ENCODE peak calls at places on chromosomes 11 and 22, in nine cellular contexts. B is AG04450; D is neural crest cell; F is NB4; Q is AG10803; H is KG1; Y is activated CD4-positive, alpha-beta T cell treated with anti-CD3 and anti-CD28 coated beads, Interleukin-2, amount 50 U/mL, for 1 hour; Z is mesenteric fat pad; O is naive thymus-derived CD4-positive, alpha-beta T cell. K is an unnamed sample.

GRCh38 chr22:30870451-30871345 is 97.9 kb downstream of the MORC2 start:
- DNase-seq in O (no peak), Z (peak), Y (no peak), D (no peak), H (no peak), F (no peak), Q (no peak), B (no peak), K (peak)

GRCh38 chr11:125603207-125603606 is 10.6 kb downstream of the STT3A start:
- DNase-seq in Y (no peak), H (no peak), O (no peak), Z (no peak), F (no peak), Q (no peak), B (no peak), D (no peak), K (no peak)

GRCh38 chr11:78926633-78927347 is 352.1 kb upstream of the NARS2 start:
- DNase-seq in Z (no peak), Y (no peak), Q (peak), D (no peak), F (no peak), B (peak), O (no peak), H (no peak), K (no peak)

GRCh38 chr11:92854952-92855351 is 114.5 kb upstream of the MTNR1B start:
- DNase-seq in Y (no peak), F (no peak), Z (no peak), Q (no peak), O (no peak), H (no peak), D (no peak), B (no peak), K (no peak)

GRCh38 chr11:117743121-117743815 is 53.7 kb downstream of the DSCAML1 start:
- DNase-seq in H (no peak), Q (no peak), Y (no peak), Z (no peak), O (no peak), F (no peak), D (no peak), B (no peak), K (no peak)

GRCh38 chr22:25202290-25202921 is 2.7 kb downstream of the CRYBB3 start:
- DNase-seq in B (peak), Z (no peak), F (peak), O (peak), Y (peak), D (peak), Q (peak), H (no peak), K (no peak)

GRCh38 chr11:16713594-16713993 is 24.9 kb upstream of the C11orf58 start:
- DNase-seq in Y (no peak), Z (no peak), F (no peak), Q (no peak), D (no peak), O (no peak), H (no peak), B (no peak), K (no peak)

GRCh38 chr11:67639438-67639859 is at the start of gene TBX10:
- DNase-seq in H (no peak), O (no peak), B (no peak), Y (no peak), F (no peak), D (no peak), Q (no peak), Z (no peak), K (no peak)

GRCh38 chr22:44225091-44225689 is 44.5 kb downstream of the PARVG start:
- DNase-seq in B (no peak), Q (no peak), D (no peak), Z (peak), O (no peak), Y (no peak), H (no peak), F (no peak), K (no peak)

GRCh38 chr11:133711545-133711944 is 133.8 kb downstream of the SPATA19 start:
- DNase-seq in O (no peak), D (no peak), B (no peak), Z (no peak), Q (no peak), H (no peak), F (no peak), Y (no peak), K (no peak)

GRCh38 chr11:25317221-25317620 is 820.4 kb downstream of the LUZP2 start:
- DNase-seq in O (no peak), D (no peak), F (no peak), H (no peak), Q (no peak), Y (no peak), Z (no peak), B (no peak), K (no peak)

GRCh38 chr11:122678406-122678805 is 22.9 kb downstream of the UBASH3B start:
- DNase-seq in D (no peak), Z (no peak), O (no peak), H (no peak), B (no peak), F (no peak), Y (no peak), Q (no peak), K (no peak)

GRCh38 chr11:126842038-126842437 is 158.5 kb downstream of the KIRREL3 start:
- DNase-seq in B (no peak), Q (no peak), Y (no peak), F (no peak), O (no peak), H (no peak), Z (no peak), D (no peak), K (no peak)

GRCh38 chr11:7353100-7353499 is 101.4 kb downstream of the SYT9 start:
- DNase-seq in Y (no peak), B (no peak), D (peak), O (no peak), F (peak), Z (no peak), H (peak), Q (peak), K (no peak)

GRCh38 chr22:23248583-23248982 is 68.3 kb downstream of the BCR start:
- DNase-seq in B (no peak), D (no peak), H (no peak), F (no peak), Q (peak), O (no peak), Y (no peak), Z (no peak), K (no peak)

GRCh38 chr11:62146476-62147200 is 22.8 kb downstream of the INCENP start:
- DNase-seq in D (no peak), B (no peak), Q (no peak), F (no peak), O (no peak), Z (peak), Y (no peak), H (no peak), K (peak)

GRCh38 chr11:2793781-2794418 is 91.7 kb downstream of the CDKN1C start:
- DNase-seq in Q (no peak), Y (no peak), F (no peak), D (no peak), O (no peak), B (no peak), H (no peak), Z (no peak), K (peak)

GRCh38 chr22:40819741-40820140 is 595 bp upstream of the SLC25A17 start:
- DNase-seq in Z (no peak), D (no peak), Q (peak), B (no peak), H (no peak), F (peak), O (no peak), Y (no peak), K (no peak)

GRCh38 chr11:85431319-85431718 is 195.8 kb downstream of the DLG2 start:
- DNase-seq in Y (no peak), Z (no peak), Q (no peak), F (no peak), O (no peak), D (no peak), H (no peak), B (no peak), K (peak)

GRCh38 chr11:65290448-65291165 is 24.1 kb upstream of the CDC42EP2 start:
- DNase-seq in O (no peak), D (no peak), Q (peak), H (no peak), Y (no peak), Z (no peak), B (peak), F (peak), K (peak)

GRCh38 chr11:8086571-8086970 is 5.6 kb downstream of the TUB start:
- DNase-seq in Z (no peak), F (no peak), O (no peak), B (no peak), D (no peak), Q (no peak), H (no peak), Y (no peak), K (no peak)

GRCh38 chr22:36745301-36745995 is 30.5 kb downstream of the IFT27 start:
- DNase-seq in Q (no peak), Y (no peak), F (no peak), Z (no peak), H (no peak), O (no peak), D (no peak), B (no peak), K (peak)

GRCh38 chr11:67053896-67054850 is 2.5 kb upstream of the RHOD start:
- DNase-seq in F (peak), Z (no peak), H (peak), O (peak), B (no peak), D (peak), Q (peak), Y (peak), K (no peak)

GRCh38 chr11:111761056-111761455 is 5.1 kb downstream of the PPP2R1B start:
- DNase-seq in Z (no peak), Q (no peak), Y (no peak), B (no peak), F (no peak), O (no peak), D (no peak), H (no peak), K (no peak)

GRCh38 chr11:46369458-46370152 is 11.9 kb upstream of the MDK start:
- DNase-seq in Z (no peak), H (no peak), O (peak), Y (peak), B (peak), Q (peak), D (peak), F (peak), K (no peak)

GRCh38 chr11:16840951-16841350 is 102.5 kb downstream of the C11orf58 start:
- DNase-seq in D (no peak), B (no peak), O (no peak), Q (no peak), Z (no peak), Y (no peak), F (no peak), H (no peak), K (no peak)

GRCh38 chr11:128411149-128411548 is 176.2 kb downstream of the ETS1 start:
- DNase-seq in O (no peak), F (no peak), B (no peak), H (no peak), Y (no peak), D (no peak), Z (no peak), Q (no peak), K (no peak)

GRCh38 chr22:20981787-20982562 is at the start of gene LZTR1:
- DNase-seq in D (peak), O (peak), Z (peak), B (peak), F (peak), H (peak), Y (peak), Q (peak), K (peak)

GRCh38 chr11:113447621-113448310 is 27.4 kb downstream of the DRD2 start:
- DNase-seq in O (no peak), Z (no peak), F (peak), H (no peak), B (no peak), D (no peak), Y (no peak), Q (peak), K (no peak)

GRCh38 chr11:108142304-108142703 is 20.9 kb downstream of the ACAT1 start:
- DNase-seq in Q (no peak), H (no peak), F (no peak), D (no peak), O (no peak), B (no peak), Y (no peak), Z (no peak), K (no peak)

GRCh38 chr11:76939219-76939631 is 78.5 kb downstream of the ACER3 start:
- DNase-seq in Y (no peak), H (no peak), Q (peak), B (no peak), D (no peak), Z (no peak), F (no peak), O (no peak), K (no peak)

GRCh38 chr22:39943366-39943765 is 16.8 kb upstream of the TMA7B start:
- DNase-seq in H (no peak), Q (no peak), D (no peak), O (no peak), B (no peak), Y (peak), Z (no peak), F (no peak), K (no peak)

GRCh38 chr22:19045094-19045493 is 77.1 kb downstream of the DGCR2 start:
- DNase-seq in Y (no peak), Q (no peak), D (no peak), B (no peak), O (no peak), Z (no peak), F (no peak), H (no peak), K (no peak)

GRCh38 chr11:134363592-134363991 is 31.8 kb downstream of the GLB1L2 start:
- DNase-seq in F (no peak), H (no peak), B (no peak), D (no peak), Z (no peak), Y (no peak), O (no peak), Q (no peak), K (peak)

GRCh38 chr22:49201046-49201970 is 626.4 kb downstream of the BRD1 start:
- DNase-seq in Z (peak), F (no peak), B (no peak), O (no peak), Q (no peak), Y (no peak), D (no peak), H (no peak), K (peak)

GRCh38 chr22:19705181-19705934 is 8.9 kb upstream of the SEPTIN5 start:
- DNase-seq in H (no peak), O (no peak), Q (no peak), Z (peak), F (no peak), D (no peak), Y (no peak), B (no peak), K (no peak)

GRCh38 chr22:47165338-47165931 is 403.0 kb downstream of the TBC1D22A start:
- DNase-seq in B (no peak), O (no peak), D (no peak), Z (peak), F (no peak), H (no peak), Y (no peak), Q (no peak), K (peak)

GRCh38 chr22:17867160-17867785 is 93.0 kb upstream of the BID start:
- DNase-seq in B (no peak), Q (no peak), D (no peak), Y (no peak), Z (no peak), O (no peak), H (no peak), F (peak), K (no peak)

GRCh38 chr22:30946354-30946753 is 22.2 kb downstream of the MORC2 start:
- DNase-seq in Q (no peak), Z (no peak), F (no peak), Y (no peak), B (no peak), H (no peak), D (no peak), O (no peak), K (no peak)

GRCh38 chr11:66886671-66887221 is 29.9 kb downstream of the LRFN4 start:
- DNase-seq in F (no peak), Q (no peak), Y (no peak), O (no peak), B (no peak), Z (no peak), H (no peak), D (no peak), K (no peak)

K was measured in cardiac septum.